ENCODE peak calls at places on chromosomes 13 and 19, in six cellular contexts. D is IMR-90, S is tibial nerve, J is Peyer's patch, A is A549, G is body of pancreas. M is an unnamed sample.

GRCh38 chr13:50969691-50970090 is 60.1 kb downstream of the RNASEH2B start:
- DNase-seq in D (no peak), S (no peak), J (peak), A (peak), G (no peak), M (no peak)

GRCh38 chr19:2302319-2303208 is 5.4 kb downstream of the LINGO3 start:
- DNase-seq in D (peak), S (no peak), J (peak), A (no peak), G (peak), M (no peak)

GRCh38 chr19:47056416-47056815 is 8.0 kb upstream of the TMEM160 start:
- DNase-seq in D (no peak), S (no peak), J (no peak), A (no peak), G (no peak), M (no peak)

GRCh38 chr13:23928985-23929384 is 31.7 kb upstream of the C1QTNF9B start:
- DNase-seq in D (peak), S (no peak), J (no peak), A (peak), G (no peak), M (no peak)

GRCh38 chr13:42454749-42455148 is 119.2 kb upstream of the TNFSF11 start:
- DNase-seq in D (no peak), S (no peak), J (no peak), A (no peak), G (no peak), M (no peak)

GRCh38 chr19:46629546-46630025 is 4.7 kb upstream of the PTGIR start:
- DNase-seq in D (no peak), S (no peak), J (no peak), A (no peak), G (peak), M (peak)

GRCh38 chr13:91296011-91296410 is 51.5 kb upstream of the MIR17HG start:
- DNase-seq in D (no peak), S (no peak), J (no peak), A (no peak), G (no peak), M (no peak)

GRCh38 chr19:29378126-29378525 is 147.7 kb upstream of the VSTM2B start:
- DNase-seq in D (no peak), S (no peak), J (no peak), A (no peak), G (no peak), M (no peak)

GRCh38 chr13:49731766-49732165 is 40.5 kb upstream of the EBPL start:
- DNase-seq in D (peak), S (no peak), J (no peak), A (no peak), G (no peak), M (no peak)

GRCh38 chr19:55362174-55362989 is 678 bp downstream of the GARIN5B start:
- DNase-seq in D (no peak), S (no peak), J (no peak), A (no peak), G (no peak), M (no peak)

GRCh38 chr19:10839071-10840050 is 3.3 kb upstream of the TMED1 start:
- DNase-seq in D (no peak), S (no peak), J (no peak), A (no peak), G (peak), M (peak)

GRCh38 chr13:27967203-27967735 is 1.8 kb downstream of the CDX2 start:
- DNase-seq in D (no peak), S (no peak), J (no peak), A (no peak), G (no peak), M (no peak)
- TF ChIP-seq POLR2A in D (no peak), S (no peak), J (no peak), A (no peak), G (peak), M (no peak)

DNA sequence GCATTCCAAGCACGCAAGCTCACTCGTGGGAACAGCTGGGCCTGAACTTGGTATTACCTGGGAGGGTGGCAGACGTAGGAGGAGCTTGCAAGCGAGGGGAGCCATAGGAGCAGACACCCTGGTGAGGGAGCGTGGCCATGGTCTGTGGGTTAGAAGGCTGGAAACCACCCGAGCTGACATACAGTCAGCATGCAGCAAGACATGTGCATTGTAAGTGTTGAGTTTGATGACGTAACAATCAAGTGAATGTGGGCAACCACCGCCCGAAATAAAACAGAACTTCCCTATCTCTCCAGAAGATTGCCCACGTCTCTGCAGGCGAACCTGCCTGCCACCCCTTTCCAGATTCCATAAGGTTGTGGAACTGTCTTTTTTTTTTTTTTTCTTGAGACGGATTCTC is 26.8 kb downstream of the UBXN6 start:
- DNase-seq in D (no peak), S (no peak), J (no peak), A (no peak), G (peak), M (no peak)
- TF ChIP-seq POLR2A in D (no peak), S (no peak), J (no peak), A (no peak), G (no peak), M (no peak)

GRCh38 chr13:29905845-29906244 is 55.4 kb upstream of the UBL3 start:
- DNase-seq in D (peak), S (no peak), J (peak), A (peak), G (peak), M (no peak)
- TF ChIP-seq POLR2A in D (no peak), S (no peak), J (no peak), A (no peak), G (no peak), M (no peak)

GRCh38 chr19:13861714-13862531 is 15.0 kb upstream of the NANOS3 start:
- DNase-seq in D (peak), S (peak), J (peak), A (peak), G (peak), M (peak)
- TF ChIP-seq POLR2A in D (peak), S (no peak), J (peak), A (no peak), G (peak), M (peak)